ENCODE peak calls at places on chromosomes 12 and 14, in four cellular contexts. One of them, this sample, is unnamed.

GRCh38 chr14:102071283-102071998 is 15.4 kb downstream of the HSP90AA1 start:
- DNase-seq in foreskin fibroblast: peak; percentile 30
- DNase-seq in choroid plexus epithelial cell: peak; percentile 41
- DNase-seq in neural crest cell: no peak
- DNase-seq in this sample: peak; percentile 67

GRCh38 chr14:52189330-52189729 is 78.2 kb upstream of the PTGDR start:
- DNase-seq in neural crest cell: no peak
- DNase-seq in choroid plexus epithelial cell: peak; percentile 2
- DNase-seq in foreskin fibroblast: peak; percentile 2
- DNase-seq in this sample: no peak

GRCh38 chr12:54629925-54630324 is 4.8 kb downstream of the LACRT start:
- DNase-seq in foreskin fibroblast: no peak
- DNase-seq in neural crest cell: no peak
- DNase-seq in choroid plexus epithelial cell: no peak
- DNase-seq in this sample: no peak

GRCh38 chr12:78753058-78753457 is 111.5 kb upstream of the SYT1 start:
- DNase-seq in neural crest cell: no peak
- DNase-seq in foreskin fibroblast: no peak
- DNase-seq in choroid plexus epithelial cell: no peak
- DNase-seq in this sample: no peak

GRCh38 chr14:44782775-44783238 is 178.9 kb downstream of the KLHL28 start:
- DNase-seq in foreskin fibroblast: no peak
- DNase-seq in neural crest cell: no peak
- DNase-seq in choroid plexus epithelial cell: peak; percentile 13
- DNase-seq in this sample: no peak

GRCh38 chr12:92442782-92443181 is 260.0 kb upstream of the PLEKHG7 start:
- DNase-seq in choroid plexus epithelial cell: no peak
- DNase-seq in neural crest cell: no peak
- DNase-seq in foreskin fibroblast: no peak
- DNase-seq in this sample: peak; percentile 33

GRCh38 chr12:113439606-113440030 is 17.4 kb downstream of the SDSL start:
- DNase-seq in choroid plexus epithelial cell: peak; percentile 56
- DNase-seq in neural crest cell: peak; percentile 73
- DNase-seq in foreskin fibroblast: no peak
- DNase-seq in this sample: peak; percentile 68

GRCh38 chr12:7142057-7142644 is 12.0 kb downstream of the CLSTN3 start:
- DNase-seq in neural crest cell: peak; percentile 60
- DNase-seq in choroid plexus epithelial cell: peak; percentile 70
- DNase-seq in foreskin fibroblast: no peak
- DNase-seq in this sample: peak; percentile 68

GRCh38 chr12:4997939-4998338 is 45.7 kb upstream of the KCNA5 start:
- DNase-seq in choroid plexus epithelial cell: peak; percentile 61
- DNase-seq in neural crest cell: no peak
- DNase-seq in foreskin fibroblast: peak; percentile 81
- DNase-seq in this sample: no peak

GRCh38 chr12:120639771-120640721 is at the start of gene CABP1:
- DNase-seq in choroid plexus epithelial cell: no peak
- DNase-seq in neural crest cell: peak; percentile 54
- DNase-seq in foreskin fibroblast: no peak
- DNase-seq in this sample: peak; percentile 77

GRCh38 chr12:110546339-110546738 is 36.8 kb downstream of the PPTC7 start:
- DNase-seq in neural crest cell: no peak
- DNase-seq in foreskin fibroblast: peak; percentile 84
- DNase-seq in choroid plexus epithelial cell: peak; percentile 91
- DNase-seq in this sample: no peak

GRCh38 chr12:126483145-126484068 is 1418.2 kb downstream of the AACS start:
- DNase-seq in neural crest cell: no peak
- DNase-seq in foreskin fibroblast: peak; percentile 16
- DNase-seq in choroid plexus epithelial cell: peak; percentile 5
- DNase-seq in this sample: no peak

GRCh38 chr12:98456583-98457573 is 58.5 kb upstream of the TMPO start:
- DNase-seq in choroid plexus epithelial cell: peak; percentile 43
- DNase-seq in foreskin fibroblast: peak; percentile 36
- DNase-seq in neural crest cell: peak; percentile 17
- DNase-seq in this sample: peak; percentile 62

GRCh38 chr14:39107624-39108023 is 4.6 kb upstream of the SEC23A start:
- DNase-seq in foreskin fibroblast: peak; percentile 10
- DNase-seq in neural crest cell: no peak
- DNase-seq in choroid plexus epithelial cell: peak; percentile 75
- DNase-seq in this sample: no peak

GRCh38 chr12:121218588-121219352 is 8.8 kb downstream of the P2RX4 start:
- DNase-seq in foreskin fibroblast: no peak
- DNase-seq in choroid plexus epithelial cell: no peak
- DNase-seq in neural crest cell: no peak
- DNase-seq in this sample: no peak

GRCh38 chr12:46523863-46524770 is 151.5 kb upstream of the SLC38A2 start:
- DNase-seq in foreskin fibroblast: peak; percentile 97
- DNase-seq in choroid plexus epithelial cell: peak; percentile 84
- DNase-seq in neural crest cell: no peak
- DNase-seq in this sample: no peak

GRCh38 chr12:74328623-74329022 is 209.0 kb upstream of the ATXN7L3B start:
- DNase-seq in neural crest cell: no peak
- DNase-seq in foreskin fibroblast: no peak
- DNase-seq in choroid plexus epithelial cell: peak; percentile 8
- DNase-seq in this sample: no peak

GRCh38 chr14:38000340-38000739 is 207.4 kb upstream of the SSTR1 start:
- DNase-seq in choroid plexus epithelial cell: no peak
- DNase-seq in neural crest cell: no peak
- DNase-seq in foreskin fibroblast: no peak
- DNase-seq in this sample: no peak

GRCh38 chr12:46133751-46134150 is 135.1 kb downstream of the SLC38A1 start:
- DNase-seq in choroid plexus epithelial cell: peak; percentile 18
- DNase-seq in neural crest cell: no peak
- DNase-seq in foreskin fibroblast: no peak
- DNase-seq in this sample: no peak

GRCh38 chr14:70416717-70417349 is at the start of gene SYNJ2BP:
- DNase-seq in foreskin fibroblast: peak; percentile 61
- DNase-seq in choroid plexus epithelial cell: peak; percentile 69
- DNase-seq in neural crest cell: peak; percentile 39
- DNase-seq in this sample: peak; percentile 82

GRCh38 chr12:132162508-132163031 is 18.3 kb downstream of the NOC4L start:
- DNase-seq in choroid plexus epithelial cell: peak; percentile 86
- DNase-seq in neural crest cell: no peak
- DNase-seq in foreskin fibroblast: peak; percentile 67
- DNase-seq in this sample: peak; percentile 50

GRCh38 chr14:79418649-79419415 is 792.5 kb downstream of the DIO2 start:
- DNase-seq in neural crest cell: no peak
- DNase-seq in choroid plexus epithelial cell: no peak
- DNase-seq in foreskin fibroblast: no peak
- DNase-seq in this sample: no peak

GRCh38 chr14:99181246-99181645 is 90.8 kb downstream of the BCL11B start:
- DNase-seq in foreskin fibroblast: no peak
- DNase-seq in choroid plexus epithelial cell: no peak
- DNase-seq in neural crest cell: no peak
- DNase-seq in this sample: no peak

GRCh38 chr12:112928978-112929377 is 9.3 kb upstream of the OAS3 start:
- DNase-seq in foreskin fibroblast: no peak
- DNase-seq in neural crest cell: no peak
- DNase-seq in choroid plexus epithelial cell: no peak
- DNase-seq in this sample: no peak

DNA sequence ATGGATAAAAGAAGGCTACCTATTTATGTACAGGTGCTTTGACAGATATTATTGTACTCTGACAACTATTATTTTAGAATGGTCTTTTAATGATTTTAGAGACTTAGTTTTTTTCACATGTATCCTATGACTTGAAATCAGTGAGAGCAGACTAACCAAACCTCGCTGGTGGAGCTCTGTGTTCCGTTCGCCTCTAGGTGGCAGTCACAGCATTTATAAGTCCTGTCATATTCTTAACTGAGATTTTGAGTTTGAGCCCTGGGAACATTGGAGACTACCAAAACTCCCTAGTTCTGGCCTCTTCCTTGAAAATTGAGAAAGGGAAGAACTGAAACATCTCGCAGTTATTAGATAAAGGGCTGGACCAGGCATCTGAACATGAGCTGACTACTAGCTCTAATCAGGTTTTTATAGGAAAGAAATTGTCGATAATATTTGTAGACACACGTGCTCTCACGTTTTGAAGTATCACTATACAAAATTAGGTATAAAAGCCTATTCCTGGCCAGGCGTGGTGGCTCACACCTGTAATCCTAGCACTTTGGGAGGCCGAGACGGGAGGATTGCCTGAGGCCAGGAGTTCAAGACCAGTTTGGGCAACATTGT is 48.3 kb downstream of the TTLL5 start:
- DNase-seq in foreskin fibroblast: peak; percentile 81
- DNase-seq in choroid plexus epithelial cell: peak; percentile 95
- DNase-seq in neural crest cell: peak; percentile 63
- DNase-seq in this sample: peak; percentile 54
- TF ChIP-seq CTCF in foreskin fibroblast: peak; percentile 74
- TF ChIP-seq CTCF in choroid plexus epithelial cell: peak; percentile 89
- TF ChIP-seq CTCF in neural crest cell: peak; percentile 90
- TF ChIP-seq CTCF in this sample: peak; percentile 20

DNA sequence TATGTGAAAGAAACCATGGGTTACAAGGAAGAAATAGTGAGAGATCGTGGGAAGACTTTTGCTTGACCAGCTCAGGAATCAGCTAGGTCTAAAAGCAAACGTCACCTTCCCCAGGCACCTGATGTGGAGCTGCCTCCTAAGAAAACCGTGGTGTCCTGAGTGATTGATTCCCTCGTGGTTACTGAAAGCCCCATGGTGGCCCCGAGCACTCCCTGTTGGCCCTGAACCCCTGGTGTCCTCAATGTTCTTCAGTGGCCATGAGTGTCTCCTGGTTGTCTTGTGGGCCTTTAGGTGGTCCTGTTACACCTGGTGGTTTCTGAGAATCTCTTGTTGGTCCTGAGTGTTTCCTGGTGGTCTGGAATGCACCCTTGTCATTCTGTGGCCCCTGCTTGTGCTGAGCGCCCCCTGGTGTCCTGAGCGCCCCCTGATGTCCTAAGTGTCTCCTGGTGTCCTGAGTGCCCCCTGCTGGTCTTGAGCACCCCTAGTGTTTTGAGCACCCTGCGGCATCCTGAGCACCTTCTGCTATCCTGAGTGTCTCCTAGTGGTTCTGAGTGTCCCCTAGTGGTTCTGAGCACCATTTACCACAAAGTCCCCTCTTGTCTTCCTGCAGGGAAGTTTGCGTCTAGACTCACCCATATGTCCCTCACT is 518.7 kb downstream of the TMEM121 start:
- DNase-seq in foreskin fibroblast: no peak
- DNase-seq in choroid plexus epithelial cell: no peak
- DNase-seq in neural crest cell: no peak
- DNase-seq in this sample: peak; percentile 67
- TF ChIP-seq CTCF in foreskin fibroblast: no peak
- TF ChIP-seq CTCF in choroid plexus epithelial cell: no peak
- TF ChIP-seq CTCF in neural crest cell: no peak
- TF ChIP-seq CTCF in this sample: peak; percentile 44

DNA sequence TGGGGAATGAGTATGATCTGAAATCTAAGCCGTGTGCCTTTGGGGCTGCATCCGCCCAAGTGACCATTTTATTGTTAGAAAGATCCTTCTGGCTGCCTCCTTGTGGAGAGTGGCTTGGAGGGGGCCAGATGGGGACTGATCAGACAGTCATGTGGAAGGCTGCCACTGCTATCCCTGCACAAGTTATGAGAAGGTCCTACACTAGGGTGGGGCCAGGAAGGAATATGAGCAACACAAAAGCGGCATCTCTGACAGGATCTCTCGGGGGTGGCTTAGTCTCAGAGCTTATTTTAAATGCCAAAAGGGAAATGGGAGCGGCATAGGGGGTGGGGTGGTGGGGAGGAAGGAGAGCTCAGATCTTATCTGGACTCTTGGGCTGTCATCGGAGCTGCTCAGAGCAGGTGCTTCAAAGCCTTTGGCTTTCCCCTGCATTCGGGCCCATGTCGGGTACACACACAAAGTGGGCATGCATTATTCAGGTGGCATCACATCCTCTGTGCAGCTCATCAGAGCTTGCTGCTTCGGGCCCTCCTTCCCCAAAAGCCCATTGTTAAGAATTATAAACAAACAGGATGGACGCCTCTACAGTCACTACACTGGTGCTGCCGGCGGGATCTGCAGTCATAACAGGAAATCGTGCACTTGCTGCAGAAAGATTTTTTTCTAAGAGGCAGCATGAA is 805.4 kb downstream of the VRK1 start:
- DNase-seq in choroid plexus epithelial cell: no peak
- DNase-seq in foreskin fibroblast: no peak
- DNase-seq in neural crest cell: no peak
- DNase-seq in this sample: no peak
- TF ChIP-seq CTCF in choroid plexus epithelial cell: no peak
- TF ChIP-seq CTCF in foreskin fibroblast: no peak
- TF ChIP-seq CTCF in neural crest cell: no peak
- TF ChIP-seq CTCF in this sample: no peak

GRCh38 chr12:14243941-14244340 is 121.5 kb upstream of the ATF7IP start:
- DNase-seq in foreskin fibroblast: no peak
- DNase-seq in choroid plexus epithelial cell: no peak
- DNase-seq in neural crest cell: no peak
- DNase-seq in this sample: no peak

GRCh38 chr12:14240873-14241220 is 124.6 kb upstream of the ATF7IP start:
- DNase-seq in foreskin fibroblast: no peak
- DNase-seq in choroid plexus epithelial cell: no peak
- DNase-seq in neural crest cell: no peak
- DNase-seq in this sample: no peak

GRCh38 chr12:14238224-14238792 is 127.2 kb upstream of the ATF7IP start:
- DNase-seq in choroid plexus epithelial cell: peak; percentile 72
- DNase-seq in neural crest cell: no peak
- DNase-seq in foreskin fibroblast: peak; percentile 11
- DNase-seq in this sample: no peak

GRCh38 chr12:14239935-14240872 is 125.3 kb upstream of the ATF7IP start:
- DNase-seq in neural crest cell: no peak
- DNase-seq in foreskin fibroblast: no peak
- DNase-seq in choroid plexus epithelial cell: no peak
- DNase-seq in this sample: peak; percentile 79

DNA sequence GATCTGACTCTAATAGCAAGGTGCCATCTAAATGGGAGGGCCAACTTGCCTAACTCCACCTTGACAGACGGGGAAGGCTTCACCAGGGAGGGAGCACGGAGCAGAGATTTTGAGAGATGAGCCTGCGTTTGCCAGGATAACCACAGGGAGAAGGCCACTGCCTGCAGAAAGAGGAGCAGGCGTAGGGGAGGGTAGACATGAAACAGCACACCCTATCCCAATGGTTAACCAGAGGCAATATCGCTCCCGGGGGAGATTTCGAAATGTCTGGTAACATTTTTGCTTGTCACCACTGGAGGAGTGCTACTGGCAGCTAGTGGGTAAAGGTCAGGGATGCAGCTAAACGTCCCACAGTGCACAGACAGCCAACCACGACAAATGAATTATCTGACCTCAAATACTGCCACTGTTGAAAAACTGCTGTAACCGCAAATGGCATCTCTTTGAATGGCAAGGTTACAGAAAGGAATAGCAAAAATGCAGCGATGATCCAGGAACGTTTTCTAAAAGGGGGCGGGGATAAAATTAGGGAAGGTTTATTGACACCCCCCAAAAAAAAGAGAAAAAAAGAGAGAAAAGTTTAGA is 126.0 kb upstream of the ATF7IP start:
- DNase-seq in neural crest cell: peak; percentile 39
- DNase-seq in foreskin fibroblast: peak; percentile 28
- DNase-seq in choroid plexus epithelial cell: peak; percentile 37
- DNase-seq in this sample: peak; percentile 60
- TF ChIP-seq CTCF in neural crest cell: peak; percentile 45
- TF ChIP-seq CTCF in foreskin fibroblast: no peak
- TF ChIP-seq CTCF in choroid plexus epithelial cell: peak; percentile 5
- TF ChIP-seq CTCF in this sample: peak; percentile 26

DNA sequence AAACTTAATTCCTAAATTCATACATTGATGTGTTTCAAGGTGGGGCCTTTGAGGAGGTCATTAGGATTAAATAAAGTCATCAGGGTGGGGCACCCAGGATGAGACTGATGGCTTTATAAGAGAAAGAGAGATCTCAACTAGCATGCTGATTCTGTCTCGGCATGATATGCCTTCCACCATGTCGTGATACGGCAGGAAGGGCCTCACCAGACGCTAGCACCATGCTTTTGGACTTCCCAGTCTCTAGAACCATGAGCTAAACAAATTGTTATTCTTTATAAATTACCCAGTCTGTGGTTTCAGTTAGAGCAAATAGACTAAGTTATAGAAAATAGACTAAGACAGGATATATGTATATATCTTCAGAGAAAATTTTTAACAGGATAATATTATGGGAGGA is 759.6 kb downstream of the MED13L start:
- DNase-seq in choroid plexus epithelial cell: no peak
- DNase-seq in foreskin fibroblast: no peak
- DNase-seq in neural crest cell: no peak
- DNase-seq in this sample: no peak
- TF ChIP-seq CTCF in choroid plexus epithelial cell: no peak
- TF ChIP-seq CTCF in foreskin fibroblast: no peak
- TF ChIP-seq CTCF in neural crest cell: no peak
- TF ChIP-seq CTCF in this sample: no peak

This sample was measured in Calu3.